ENCODE peak calls at places on chromosomes 2 and 18, in ten cellular contexts. One of them, this sample, is unnamed.

GRCh38 chr2:201203916-201204654 is 21.1 kb downstream of the CASP10 start:
- DNase-seq in left lobe of liver: no peak
- DNase-seq in astrocyte: no peak
- DNase-seq in GM19239: no peak
- DNase-seq in NCI-H1105: no peak
- DNase-seq in HFF-Myc: peak
- DNase-seq in amniotic stem cell: peak
- DNase-seq in GF-D8: no peak
- DNase-seq in midbrain: no peak
- DNase-seq in stimulated activated CD8-positive, alpha-beta memory T cell treated with anti-CD3 and anti-CD28 coated beads, Interleukin-2, amount 100 ng/mL, for 48 hours: no peak
- DNase-seq in this sample: no peak

GRCh38 chr18:55302337-55302833 is 285.6 kb downstream of the TCF4 start:
- DNase-seq in left lobe of liver: no peak
- DNase-seq in astrocyte: no peak
- DNase-seq in GM19239: no peak
- DNase-seq in NCI-H1105: no peak
- DNase-seq in HFF-Myc: peak
- DNase-seq in amniotic stem cell: no peak
- DNase-seq in GF-D8: no peak
- DNase-seq in midbrain: no peak
- DNase-seq in stimulated activated CD8-positive, alpha-beta memory T cell treated with anti-CD3 and anti-CD28 coated beads, Interleukin-2, amount 100 ng/mL, for 48 hours: no peak
- DNase-seq in this sample: no peak

GRCh38 chr2:135657806-135658582 is 83.7 kb upstream of the UBXN4 start:
- DNase-seq in left lobe of liver: no peak
- DNase-seq in astrocyte: no peak
- DNase-seq in GM19239: no peak
- DNase-seq in NCI-H1105: no peak
- DNase-seq in HFF-Myc: no peak
- DNase-seq in amniotic stem cell: no peak
- DNase-seq in GF-D8: no peak
- DNase-seq in midbrain: no peak
- DNase-seq in stimulated activated CD8-positive, alpha-beta memory T cell treated with anti-CD3 and anti-CD28 coated beads, Interleukin-2, amount 100 ng/mL, for 48 hours: peak
- DNase-seq in this sample: no peak

GRCh38 chr18:37539236-37539635 is 26.4 kb downstream of the CELF4 start:
- DNase-seq in left lobe of liver: no peak
- DNase-seq in astrocyte: no peak
- DNase-seq in GM19239: no peak
- DNase-seq in NCI-H1105: no peak
- DNase-seq in HFF-Myc: no peak
- DNase-seq in amniotic stem cell: no peak
- DNase-seq in GF-D8: no peak
- DNase-seq in midbrain: no peak
- DNase-seq in stimulated activated CD8-positive, alpha-beta memory T cell treated with anti-CD3 and anti-CD28 coated beads, Interleukin-2, amount 100 ng/mL, for 48 hours: no peak
- DNase-seq in this sample: no peak

GRCh38 chr2:238585836-238586821 is 159.4 kb downstream of the ASB1 start:
- DNase-seq in left lobe of liver: no peak
- DNase-seq in astrocyte: peak
- DNase-seq in GM19239: no peak
- DNase-seq in NCI-H1105: no peak
- DNase-seq in HFF-Myc: no peak
- DNase-seq in amniotic stem cell: no peak
- DNase-seq in GF-D8: no peak
- DNase-seq in midbrain: peak
- DNase-seq in stimulated activated CD8-positive, alpha-beta memory T cell treated with anti-CD3 and anti-CD28 coated beads, Interleukin-2, amount 100 ng/mL, for 48 hours: no peak
- DNase-seq in this sample: peak

GRCh38 chr2:120383191-120383590 is 37.3 kb downstream of the INHBB start:
- DNase-seq in left lobe of liver: no peak
- DNase-seq in astrocyte: no peak
- DNase-seq in GM19239: no peak
- DNase-seq in NCI-H1105: no peak
- DNase-seq in HFF-Myc: no peak
- DNase-seq in amniotic stem cell: no peak
- DNase-seq in GF-D8: no peak
- DNase-seq in midbrain: no peak
- DNase-seq in stimulated activated CD8-positive, alpha-beta memory T cell treated with anti-CD3 and anti-CD28 coated beads, Interleukin-2, amount 100 ng/mL, for 48 hours: no peak
- DNase-seq in this sample: no peak

GRCh38 chr18:35521133-35521532 is 23.4 kb upstream of the INO80C start:
- DNase-seq in left lobe of liver: no peak
- DNase-seq in astrocyte: no peak
- DNase-seq in GM19239: no peak
- DNase-seq in NCI-H1105: no peak
- DNase-seq in HFF-Myc: no peak
- DNase-seq in amniotic stem cell: no peak
- DNase-seq in GF-D8: no peak
- DNase-seq in midbrain: no peak
- DNase-seq in stimulated activated CD8-positive, alpha-beta memory T cell treated with anti-CD3 and anti-CD28 coated beads, Interleukin-2, amount 100 ng/mL, for 48 hours: no peak
- DNase-seq in this sample: no peak

GRCh38 chr2:16221461-16222010 is 281.2 kb downstream of the MYCN start:
- DNase-seq in left lobe of liver: no peak
- DNase-seq in astrocyte: no peak
- DNase-seq in GM19239: no peak
- DNase-seq in NCI-H1105: no peak
- DNase-seq in HFF-Myc: no peak
- DNase-seq in amniotic stem cell: no peak
- DNase-seq in GF-D8: no peak
- DNase-seq in midbrain: no peak
- DNase-seq in stimulated activated CD8-positive, alpha-beta memory T cell treated with anti-CD3 and anti-CD28 coated beads, Interleukin-2, amount 100 ng/mL, for 48 hours: no peak
- DNase-seq in this sample: no peak

GRCh38 chr2:218658671-218659257 is 659 bp downstream of the ZNF142 start:
- DNase-seq in left lobe of liver: no peak
- DNase-seq in astrocyte: peak
- DNase-seq in GM19239: peak
- DNase-seq in NCI-H1105: peak
- DNase-seq in HFF-Myc: no peak
- DNase-seq in amniotic stem cell: peak
- DNase-seq in GF-D8: peak
- DNase-seq in midbrain: no peak
- DNase-seq in stimulated activated CD8-positive, alpha-beta memory T cell treated with anti-CD3 and anti-CD28 coated beads, Interleukin-2, amount 100 ng/mL, for 48 hours: peak
- DNase-seq in this sample: no peak

GRCh38 chr2:193818801-193819499 is 1624.2 kb upstream of the TMEFF2 start:
- DNase-seq in left lobe of liver: no peak
- DNase-seq in astrocyte: no peak
- DNase-seq in GM19239: no peak
- DNase-seq in NCI-H1105: no peak
- DNase-seq in HFF-Myc: no peak
- DNase-seq in amniotic stem cell: no peak
- DNase-seq in GF-D8: no peak
- DNase-seq in midbrain: no peak
- DNase-seq in stimulated activated CD8-positive, alpha-beta memory T cell treated with anti-CD3 and anti-CD28 coated beads, Interleukin-2, amount 100 ng/mL, for 48 hours: no peak
- DNase-seq in this sample: no peak

GRCh38 chr2:84297155-84297554 is 161.9 kb downstream of the SUCLG1 start:
- DNase-seq in left lobe of liver: no peak
- DNase-seq in astrocyte: no peak
- DNase-seq in GM19239: no peak
- DNase-seq in NCI-H1105: no peak
- DNase-seq in HFF-Myc: no peak
- DNase-seq in amniotic stem cell: no peak
- DNase-seq in GF-D8: no peak
- DNase-seq in midbrain: no peak
- DNase-seq in stimulated activated CD8-positive, alpha-beta memory T cell treated with anti-CD3 and anti-CD28 coated beads, Interleukin-2, amount 100 ng/mL, for 48 hours: no peak
- DNase-seq in this sample: no peak

GRCh38 chr2:18630101-18630500 is 40.7 kb upstream of the NT5C1B start:
- DNase-seq in left lobe of liver: no peak
- DNase-seq in astrocyte: peak
- DNase-seq in GM19239: no peak
- DNase-seq in NCI-H1105: no peak
- DNase-seq in HFF-Myc: peak
- DNase-seq in amniotic stem cell: no peak
- DNase-seq in GF-D8: no peak
- DNase-seq in midbrain: no peak
- DNase-seq in stimulated activated CD8-positive, alpha-beta memory T cell treated with anti-CD3 and anti-CD28 coated beads, Interleukin-2, amount 100 ng/mL, for 48 hours: no peak
- DNase-seq in this sample: no peak

GRCh38 chr18:51236225-51236624 is 38.7 kb upstream of the MEX3C start:
- DNase-seq in left lobe of liver: no peak
- DNase-seq in astrocyte: peak
- DNase-seq in GM19239: no peak
- DNase-seq in NCI-H1105: no peak
- DNase-seq in HFF-Myc: no peak
- DNase-seq in amniotic stem cell: no peak
- DNase-seq in GF-D8: no peak
- DNase-seq in midbrain: no peak
- DNase-seq in stimulated activated CD8-positive, alpha-beta memory T cell treated with anti-CD3 and anti-CD28 coated beads, Interleukin-2, amount 100 ng/mL, for 48 hours: no peak
- DNase-seq in this sample: no peak

GRCh38 chr2:36172828-36173227 is 182.8 kb upstream of the CRIM1 start:
- DNase-seq in left lobe of liver: no peak
- DNase-seq in astrocyte: peak
- DNase-seq in GM19239: no peak
- DNase-seq in NCI-H1105: no peak
- DNase-seq in HFF-Myc: no peak
- DNase-seq in amniotic stem cell: no peak
- DNase-seq in GF-D8: no peak
- DNase-seq in midbrain: no peak
- DNase-seq in stimulated activated CD8-positive, alpha-beta memory T cell treated with anti-CD3 and anti-CD28 coated beads, Interleukin-2, amount 100 ng/mL, for 48 hours: no peak
- DNase-seq in this sample: no peak

GRCh38 chr2:9846554-9846953 is 3.3 kb downstream of the TAF1B start:
- DNase-seq in left lobe of liver: no peak
- DNase-seq in astrocyte: peak
- DNase-seq in GM19239: no peak
- DNase-seq in NCI-H1105: no peak
- DNase-seq in HFF-Myc: no peak
- DNase-seq in amniotic stem cell: no peak
- DNase-seq in GF-D8: no peak
- DNase-seq in midbrain: no peak
- DNase-seq in stimulated activated CD8-positive, alpha-beta memory T cell treated with anti-CD3 and anti-CD28 coated beads, Interleukin-2, amount 100 ng/mL, for 48 hours: no peak
- DNase-seq in this sample: no peak

This sample was measured in putamen.